ENCODE peak calls at places on chromosome X, in four cellular contexts. V is stimulated activated CD8-positive, alpha-beta memory T cell treated with anti-CD3 and anti-CD28 coated beads, Interleukin-12 subunit alpha, Interleukin-12 subunit beta, amount 100 ng/mL, for 1 hour; U is ACHN; Y is right atrium auricular region. W is an unnamed sample.
A peak's percentile ranks its signal among the peaks of the same experiment; 100 is the strongest.

GRCh38 chrX:124208675-124209074 is 123.8 kb upstream of the TEX13D start:
- DNase-seq in Y (no peak), V (no peak), U (no peak), W (no peak)

GRCh38 chrX:47030339-47030738 is 47.9 kb upstream of the RGN start:
- DNase-seq in V (no peak), U (peak; percentile 53), Y (no peak), W (peak; percentile 34)

GRCh38 chrX:39795591-39795990 is 302.2 kb downstream of the BCOR start:
- DNase-seq in Y (no peak), V (no peak), U (no peak), W (no peak)

GRCh38 chrX:14095702-14096101 is 66.0 kb upstream of the GEMIN8 start:
- DNase-seq in Y (no peak), U (peak; percentile 7), V (no peak), W (peak; percentile 1)

GRCh38 chrX:19739683-19740082 is 147.7 kb downstream of the SH3KBP1 start:
- DNase-seq in V (peak; percentile 12), U (peak; percentile 60), Y (peak; percentile 64), W (peak; percentile 32)

GRCh38 chrX:46758163-46758955 is 559 bp downstream of the SLC9A7 start:
- DNase-seq in Y (no peak), U (peak; percentile 7), V (no peak), W (peak; percentile 16)

GRCh38 chrX:14997271-14997670 is 124.0 kb downstream of the MOSPD2 start:
- DNase-seq in V (no peak), U (no peak), Y (no peak), W (no peak)

GRCh38 chrX:40056420-40056819 is 41.3 kb downstream of the BCOR start:
- DNase-seq in V (no peak), Y (no peak), U (no peak), W (no peak)

GRCh38 chrX:50152421-50152820 is 48.4 kb downstream of the AKAP4 start:
- DNase-seq in V (no peak), U (no peak), Y (no peak), W (no peak)

GRCh38 chrX:118350221-118350620 is 4.3 kb downstream of the WDR44 start:
- DNase-seq in Y (no peak), V (no peak), U (no peak), W (no peak)

GRCh38 chrX:7889680-7890079 is 37.5 kb downstream of the PNPLA4 start:
- DNase-seq in V (no peak), Y (no peak), U (peak; percentile 14), W (no peak)

GRCh38 chrX:56796641-56797395 is 67.8 kb downstream of the NBDY start:
- DNase-seq in Y (peak; percentile 56), U (no peak), V (no peak), W (no peak)

GRCh38 chrX:1535241-1536041 is 1.5 kb downstream of the P2RY8 start:
- DNase-seq in Y (no peak), U (no peak), V (no peak), W (peak; percentile 55)

GRCh38 chrX:72368796-72369195 is 63.1 kb upstream of the CITED1 start:
- DNase-seq in V (no peak), U (no peak), Y (no peak), W (no peak)

GRCh38 chrX:75781618-75782017 is 3.4 kb downstream of the MAGEE2 start:
- DNase-seq in Y (no peak), V (no peak), U (no peak), W (no peak)

GRCh38 chrX:15877380-15877779 is 22.8 kb upstream of the AP1S2 start:
- DNase-seq in V (no peak), Y (no peak), U (no peak), W (no peak)

GRCh38 chrX:118348186-118348810 is 2.4 kb downstream of the WDR44 start:
- DNase-seq in U (no peak), Y (no peak), V (no peak), W (no peak)

GRCh38 chrX:81586091-81586490 is 384.2 kb downstream of the SH3BGRL start:
- DNase-seq in U (no peak), V (no peak), Y (no peak), W (no peak)

GRCh38 chrX:104679175-104679574 is 113.2 kb downstream of the IL1RAPL2 start:
- DNase-seq in U (no peak), V (no peak), Y (no peak), W (no peak)

GRCh38 chrX:43971966-43972961 is 926 bp downstream of the NDP start:
- DNase-seq in Y (no peak), V (no peak), U (no peak), W (no peak)

GRCh38 chrX:72258174-72258573 is 18.9 kb downstream of the RPS4X start:
- DNase-seq in Y (no peak), U (peak; percentile 28), V (no peak), W (no peak)

GRCh38 chrX:42602136-42602535 is 175.8 kb downstream of the PPP1R2C start:
- DNase-seq in V (no peak), Y (no peak), U (no peak), W (no peak)

GRCh38 chrX:119155416-119156035 is 27.9 kb upstream of the KIAA1210 start:
- DNase-seq in U (peak; percentile 6), Y (no peak), V (no peak), W (no peak)

GRCh38 chrX:128020701-128021100 is 31.5 kb downstream of the ACTRT1 start:
- DNase-seq in Y (no peak), V (no peak), U (peak; percentile 68), W (no peak)

GRCh38 chrX:103817502-103817901 is 14.6 kb downstream of the RAB9B start:
- DNase-seq in V (no peak), U (peak; percentile 37), Y (no peak), W (peak; percentile 36)

GRCh38 chrX:63050225-63050624 is 300.9 kb downstream of the SPIN4 start:
- DNase-seq in Y (no peak), U (peak; percentile 2), V (no peak), W (no peak)

GRCh38 chrX:138255373-138255772 is 456.1 kb downstream of the FGF13 start:
- DNase-seq in V (no peak), Y (no peak), U (no peak), W (no peak)

GRCh38 chrX:150543230-150544155 is 24.9 kb upstream of the MTM1 start:
- DNase-seq in Y (no peak), V (no peak), U (no peak), W (no peak)

GRCh38 chrX:40224658-40225057 is 126.9 kb upstream of the BCOR start:
- DNase-seq in U (no peak), V (no peak), Y (no peak), W (no peak)

GRCh38 chrX:1281511-1281910 is 12.9 kb downstream of the CSF2RA start:
- DNase-seq in U (peak; percentile 52), Y (no peak), V (no peak), W (no peak)

GRCh38 chrX:50475208-50475607 is 4.6 kb upstream of the DGKK start:
- DNase-seq in U (no peak), Y (no peak), V (no peak), W (no peak)

GRCh38 chrX:73812256-73812655 is 249.3 kb downstream of the CHIC1 start:
- DNase-seq in V (no peak), U (no peak), Y (no peak), W (no peak)

GRCh38 chrX:9562851-9563250 is 98.0 kb downstream of the TBL1X start:
- DNase-seq in Y (no peak), V (no peak), U (peak; percentile 85), W (no peak)

GRCh38 chrX:85627363-85627762 is 247.9 kb upstream of the POF1B start:
- DNase-seq in U (peak; percentile 2), V (no peak), Y (no peak), W (no peak)

GRCh38 chrX:68843992-68844391 is 15.2 kb downstream of the EFNB1 start:
- DNase-seq in Y (no peak), V (no peak), U (no peak), W (no peak)

GRCh38 chrX:135740683-135741149 is 27.3 kb downstream of the CT45A3 start:
- DNase-seq in U (peak; percentile 25), V (no peak), Y (no peak), W (peak; percentile 5)

GRCh38 chrX:41518841-41519220 is 71.7 kb downstream of the NYX start:
- DNase-seq in U (no peak), V (no peak), Y (no peak), W (no peak)

W was measured in naive B cell.